ENCODE peak calls at places on chromosomes 2 and 18, in seven cellular contexts. D, J, I, G, F, W and T are unnamed samples.
A peak's percentile ranks its signal among the peaks of the same experiment; 100 is the strongest.

GRCh38 chr2:148132400-148132799 is 111.5 kb downstream of the MBD5 start:
- DNase-seq in D (peak; percentile 40), J (peak; percentile 78), I (no peak), G (no peak), F (peak; percentile 77), W (no peak), T (no peak)

GRCh38 chr18:47143153-47143552 is 7.1 kb downstream of the HDHD2 start:
- DNase-seq in D (no peak), J (no peak), I (no peak), G (no peak), F (no peak), W (no peak), T (no peak)

GRCh38 chr2:86253424-86253823 is 54.2 kb downstream of the MRPL35 start:
- DNase-seq in D (no peak), J (no peak), I (no peak), G (no peak), F (no peak), W (no peak), T (no peak)

GRCh38 chr2:84646514-84646913 is 130.2 kb downstream of the DNAH6 start:
- DNase-seq in D (no peak), J (no peak), I (no peak), G (no peak), F (no peak), W (no peak), T (no peak)

GRCh38 chr2:68292108-68292710 is 27.5 kb downstream of the CNRIP1 start:
- DNase-seq in D (peak; percentile 40), J (peak; percentile 37), I (no peak), G (peak; percentile 42), F (peak; percentile 67), W (no peak), T (no peak)

GRCh38 chr2:172232638-172233253 is 130.0 kb upstream of the DLX2 start:
- DNase-seq in D (peak; percentile 71), J (peak; percentile 62), I (no peak), G (no peak), F (no peak), W (no peak), T (peak; percentile 3)

GRCh38 chr2:66346241-66346664 is 88.7 kb upstream of the MEIS1 start:
- DNase-seq in D (no peak), J (no peak), I (no peak), G (peak; percentile 94), F (no peak), W (no peak), T (no peak)

GRCh38 chr2:168814939-168815907 is 12.8 kb downstream of the NOSTRIN start:
- DNase-seq in D (no peak), J (no peak), I (no peak), G (peak; percentile 25), F (no peak), W (no peak), T (no peak)

GRCh38 chr2:1591978-1592907 is 152.1 kb downstream of the PXDN start:
- DNase-seq in D (peak; percentile 79), J (peak; percentile 77), I (peak; percentile 46), G (peak; percentile 93), F (peak; percentile 58), W (peak; percentile 83), T (peak; percentile 91)

GRCh38 chr2:201984800-201985525 is 48.7 kb upstream of the FZD7 start:
- DNase-seq in D (no peak), J (no peak), I (no peak), G (no peak), F (no peak), W (no peak), T (no peak)

GRCh38 chr2:158741631-158742030 is 53.5 kb upstream of the DAPL1 start:
- DNase-seq in D (no peak), J (no peak), I (no peak), G (no peak), F (no peak), W (no peak), T (no peak)

GRCh38 chr2:109374548-109375130 is 239.1 kb downstream of the SEPTIN10 start:
- DNase-seq in D (no peak), J (no peak), I (no peak), G (no peak), F (no peak), W (peak; percentile 33), T (peak; percentile 20)

GRCh38 chr2:190550137-190550536 is 15.6 kb upstream of the NEMP2 start:
- DNase-seq in D (no peak), J (no peak), I (no peak), G (no peak), F (no peak), W (no peak), T (no peak)
- H3K79me1 ChIP-seq in D (no peaks in the 10 kb centered on the region), J (no peaks in the 10 kb centered on the region), I (no peaks in the 10 kb centered on the region), G (no peaks in the 10 kb centered on the region), F (no peaks in the 10 kb centered on the region), W (no peaks in the 10 kb centered on the region), T (no peaks in the 10 kb centered on the region)

GRCh38 chr2:46304635-46305034 is 7.4 kb downstream of the EPAS1 start:
- DNase-seq in D (no peak), J (no peak), I (no peak), G (no peak), F (peak; percentile 44), W (no peak), T (no peak)

GRCh38 chr2:46303822-46304221 is 6.6 kb downstream of the EPAS1 start:
- DNase-seq in D (no peak), J (no peak), I (no peak), G (no peak), F (peak; percentile 27), W (no peak), T (no peak)

GRCh38 chr2:46305177-46305576 is 8.0 kb downstream of the EPAS1 start:
- DNase-seq in D (no peak), J (no peak), I (no peak), G (no peak), F (peak; percentile 88), W (no peak), T (no peak)

GRCh38 chr2:46302005-46302696 is 4.9 kb downstream of the EPAS1 start:
- DNase-seq in D (no peak), J (no peak), I (no peak), G (no peak), F (no peak), W (no peak), T (no peak)

GRCh38 chr2:46303233-46303632 is 6.0 kb downstream of the EPAS1 start:
- DNase-seq in D (no peak), J (no peak), I (no peak), G (no peak), F (peak; percentile 6), W (no peak), T (no peak)
- H3K27me3 ChIP-seq in D (peaks cover 4% of the 10 kb centered on the region), J (no peaks in the 10 kb centered on the region), I (peaks cover 10% of the 10 kb centered on the region), G (peaks cover 26% of the 10 kb centered on the region), F (no peaks in the 10 kb centered on the region), W (peaks cover 34% of the 10 kb centered on the region), T (peaks cover 25% of the 10 kb centered on the region)

GRCh38 chr2:190361572-190361971 is 18.2 kb downstream of the INPP1 start:
- DNase-seq in D (no peak), J (no peak), I (no peak), G (no peak), F (no peak), W (no peak), T (no peak)
- H3K79me1 ChIP-seq in D (peaks cover 5% of the 10 kb centered on the region), J (peaks cover 12% of the 10 kb centered on the region), I (no peaks in the 10 kb centered on the region), G (no peaks in the 10 kb centered on the region), F (no peaks in the 10 kb centered on the region), W (no peaks in the 10 kb centered on the region), T (no peaks in the 10 kb centered on the region)

GRCh38 chr2:3522851-3523481 is 3.6 kb upstream of the ADI1 start:
- DNase-seq in D (peak; percentile 43), J (peak; percentile 61), I (no peak), G (no peak), F (peak; percentile 60), W (no peak), T (no peak)
- H3K27me3 ChIP-seq in D (no peaks in the 10 kb centered on the region), J (no peaks in the 10 kb centered on the region), I (no peaks in the 10 kb centered on the region), G (no peaks in the 10 kb centered on the region), F (no peaks in the 10 kb centered on the region), W (no peaks in the 10 kb centered on the region), T (no peaks in the 10 kb centered on the region)

DNA sequence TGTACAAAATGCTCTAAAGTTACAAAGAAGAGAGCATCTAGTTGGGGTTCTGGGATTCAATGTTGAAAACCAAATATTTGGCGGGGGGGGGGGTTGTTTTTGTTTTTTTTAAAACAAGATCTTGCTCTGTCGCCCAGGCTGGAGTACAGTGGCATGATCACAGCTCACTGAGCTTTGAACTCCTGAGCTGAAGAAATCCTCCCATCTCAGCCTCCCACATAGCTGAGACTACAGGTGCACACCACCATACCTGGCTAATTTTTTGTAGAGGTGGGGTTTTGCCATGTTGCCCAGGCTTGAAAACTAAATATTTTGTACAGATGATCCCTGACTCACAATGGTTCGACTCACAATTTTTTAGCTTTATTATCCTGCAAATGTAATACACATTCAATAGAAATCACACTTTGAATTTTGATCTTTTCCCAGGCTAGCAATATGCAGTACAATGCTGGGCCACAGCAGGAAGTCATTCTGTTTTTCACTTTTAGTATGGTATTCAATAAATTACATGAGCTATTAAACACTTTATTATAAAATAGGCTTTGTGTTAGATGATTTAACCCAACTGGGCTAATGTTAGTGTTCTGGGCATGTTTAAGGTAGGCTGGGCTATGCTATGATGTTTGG is 7.6 kb downstream of the BARD1 start:
- DNase-seq in D (no peak), J (no peak), I (no peak), G (no peak), F (no peak), W (no peak), T (no peak)
- H3K79me1 ChIP-seq in D (peaks cover 11% of the 10 kb centered on the region), J (peaks cover 43% of the 10 kb centered on the region), I (peaks cover 2% of the 10 kb centered on the region), G (peaks cover 7% of the 10 kb centered on the region), F (no peaks in the 10 kb centered on the region), W (no peaks in the 10 kb centered on the region), T (peaks cover 14% of the 10 kb centered on the region)

DNA sequence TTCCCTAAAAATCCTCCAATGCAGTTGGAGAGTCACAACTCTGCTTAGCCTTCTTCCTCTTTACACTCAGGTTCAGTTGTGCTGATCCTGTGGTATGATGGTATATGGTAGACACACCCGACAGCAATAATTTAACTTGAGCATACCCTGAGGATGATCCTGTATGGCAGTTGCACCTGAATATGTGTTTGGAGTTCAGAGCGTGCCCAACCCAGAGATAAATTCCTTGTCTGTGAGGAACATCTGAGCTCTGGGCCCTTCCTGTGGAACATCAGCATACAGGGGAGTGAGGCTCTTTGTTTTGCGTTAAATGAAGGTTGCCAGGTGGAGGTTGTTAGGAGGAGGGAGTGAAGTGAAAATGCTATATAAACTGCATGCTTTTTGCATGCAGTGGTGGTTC is 187.7 kb downstream of the MYO3B start:
- DNase-seq in D (no peak), J (no peak), I (no peak), G (peak; percentile 25), F (no peak), W (no peak), T (no peak)
- H3K27me3 ChIP-seq in D (peaks cover 58% of the 10 kb centered on the region), J (peaks cover 13% of the 10 kb centered on the region), I (no peaks in the 10 kb centered on the region), G (no peaks in the 10 kb centered on the region), F (no peaks in the 10 kb centered on the region), W (no peaks in the 10 kb centered on the region), T (no peaks in the 10 kb centered on the region)

DNA sequence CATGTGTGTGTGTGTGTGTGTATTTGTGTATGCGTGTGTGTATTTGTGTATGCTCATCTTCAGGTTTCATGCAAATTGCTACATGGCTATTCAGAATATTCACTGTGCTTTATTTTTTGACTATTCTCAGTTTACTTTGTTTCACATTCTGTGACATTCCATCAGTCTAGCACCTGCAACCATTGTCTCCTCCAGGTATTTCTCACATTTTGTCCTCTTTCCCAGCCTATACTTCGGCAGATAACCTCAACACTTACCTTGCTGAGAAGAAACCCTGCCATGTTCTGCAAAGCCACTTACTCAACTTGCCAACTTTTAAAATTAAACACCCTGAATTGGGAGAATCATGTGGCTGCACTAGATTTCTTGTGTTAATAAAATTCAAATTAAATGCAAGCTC is 135.4 kb upstream of the REG3A start:
- DNase-seq in D (no peak), J (no peak), I (no peak), G (peak; percentile 93), F (no peak), W (no peak), T (no peak)
- H3K79me1 ChIP-seq in D (no peaks in the 10 kb centered on the region), J (no peaks in the 10 kb centered on the region), I (no peaks in the 10 kb centered on the region), G (no peaks in the 10 kb centered on the region), F (no peaks in the 10 kb centered on the region), W (no peaks in the 10 kb centered on the region), T (no peaks in the 10 kb centered on the region)